ENCODE peak calls at places on chromosomes 11 and 22, in ten cellular contexts. S is caudate nucleus; R is amygdala; Z is type B pancreatic cell; W is AML-193; P is effector CD4-positive, alpha-beta T cell; C is HEK293T; M is neural crest cell; V is GM03348; U is activated T-cell treated with anti-CD3 and anti-CD28 coated beads, Interleukin-2, amount 50 U/mL, for 72 hours. X is an unnamed sample.
A peak's percentile ranks its signal among the peaks of the same experiment; 100 is the strongest.

GRCh38 chr11:101296896-101297295 is 167.3 kb upstream of the PGR start:
- DNase-seq in W (no peak), U (no peak), P (no peak), S (no peak), R (no peak), Z (no peak), M (no peak), V (no peak), C (no peak), X (no peak)

GRCh38 chr22:33895444-33895843 is 24.8 kb downstream of the LARGE1 start:
- DNase-seq in P (no peak), W (no peak), C (no peak), M (no peak), Z (no peak), S (no peak), V (no peak), U (no peak), R (no peak), X (no peak)

GRCh38 chr11:26696330-26696729 is 25.5 kb downstream of the SLC5A12 start:
- DNase-seq in V (no peak), S (no peak), C (no peak), W (no peak), P (no peak), M (no peak), U (no peak), R (no peak), Z (no peak), X (no peak)

GRCh38 chr11:111941963-111942362 is 4.8 kb downstream of the DIXDC1 start:
- DNase-seq in R (no peak), Z (no peak), M (no peak), V (no peak), C (no peak), W (no peak), P (no peak), S (no peak), U (no peak), X (no peak)

GRCh38 chr11:57161351-57161750 is 20.4 kb upstream of the LRRC55 start:
- DNase-seq in U (no peak), S (no peak), P (no peak), V (no peak), C (no peak), R (no peak), Z (no peak), M (no peak), W (no peak), X (no peak)

GRCh38 chr11:12581923-12582322 is 92.3 kb upstream of the TEAD1 start:
- DNase-seq in M (no peak), Z (no peak), U (no peak), W (no peak), S (no peak), V (peak; percentile 62), C (no peak), P (no peak), R (no peak), X (no peak)

GRCh38 chr11:132804258-132804657 is 728.0 kb downstream of the OPCML start:
- DNase-seq in M (no peak), P (no peak), S (no peak), U (no peak), Z (no peak), C (no peak), R (no peak), W (no peak), V (no peak), X (no peak)

GRCh38 chr11:12862761-12863469 is 146.2 kb upstream of the RASSF10 start:
- DNase-seq in S (no peak), Z (no peak), W (no peak), R (peak; percentile 67), U (no peak), P (no peak), M (peak; percentile 47), V (peak; percentile 82), C (peak; percentile 50), X (no peak)

GRCh38 chr11:76801205-76801604 is 18.0 kb downstream of the TSKU start:
- DNase-seq in M (no peak), W (no peak), S (no peak), P (no peak), V (peak; percentile 1), U (no peak), C (no peak), Z (peak; percentile 43), R (no peak), X (no peak)

GRCh38 chr22:45475063-45475747 is 27.5 kb upstream of the FBLN1 start:
- DNase-seq in M (no peak), V (no peak), P (no peak), W (no peak), R (no peak), U (no peak), S (no peak), Z (no peak), C (no peak), X (no peak)

GRCh38 chr11:3340025-3340424 is 38.9 kb downstream of the ZNF195 start:
- DNase-seq in P (no peak), M (no peak), W (no peak), U (no peak), S (no peak), R (no peak), V (peak; percentile 79), C (no peak), Z (no peak), X (no peak)

GRCh38 chr22:19882446-19883381 is 28.0 kb upstream of the GNB1L start:
- DNase-seq in U (no peak), P (no peak), S (no peak), M (no peak), R (no peak), W (no peak), V (no peak), Z (no peak), C (no peak), X (no peak)

GRCh38 chr22:42461511-42461910 is 29.3 kb upstream of the NFAM1 start:
- DNase-seq in P (no peak), V (no peak), S (no peak), M (no peak), C (no peak), Z (no peak), W (no peak), U (no peak), R (no peak), X (no peak)

GRCh38 chr11:85643255-85643654 is 4.5 kb upstream of the TMEM126A start:
- DNase-seq in U (no peak), W (no peak), M (no peak), S (no peak), P (no peak), V (no peak), R (no peak), Z (no peak), C (no peak), X (no peak)

GRCh38 chr22:49398646-49399045 is 429.0 kb downstream of the BRD1 start:
- DNase-seq in W (no peak), P (no peak), C (no peak), Z (peak; percentile 13), R (no peak), S (no peak), U (no peak), M (no peak), V (no peak), X (no peak)

GRCh38 chr11:63667993-63668392 is 3.2 kb downstream of the ATL3 start:
- DNase-seq in Z (no peak), W (no peak), M (no peak), U (no peak), C (no peak), V (peak; percentile 75), R (no peak), P (no peak), S (no peak), X (no peak)

GRCh38 chr11:86218125-86219081 is 26.1 kb upstream of the EED start:
- DNase-seq in V (peak; percentile 87), W (peak; percentile 77), C (peak; percentile 84), R (peak; percentile 32), P (peak; percentile 30), U (peak; percentile 75), M (peak; percentile 67), Z (no peak), S (peak; percentile 5), X (peak; percentile 76)

GRCh38 chr22:36465232-36466021 is 16.0 kb downstream of the TXN2 start:
- DNase-seq in Z (no peak), S (peak; percentile 66), M (no peak), R (no peak), P (no peak), V (peak; percentile 82), W (no peak), U (no peak), C (no peak), X (no peak)

GRCh38 chr22:46458525-46458924 is 78.9 kb downstream of the CELSR1 start:
- DNase-seq in V (no peak), U (no peak), M (no peak), Z (no peak), W (no peak), S (no peak), R (no peak), C (no peak), P (no peak), X (no peak)

GRCh38 chr22:35978889-35979288 is 49.7 kb downstream of the RBFOX2 start:
- DNase-seq in R (no peak), Z (no peak), P (no peak), W (no peak), M (no peak), V (peak; percentile 11), U (no peak), S (no peak), C (no peak), X (no peak)

GRCh38 chr11:119804698-119805097 is 75.7 kb upstream of the NECTIN1 start:
- DNase-seq in M (no peak), V (no peak), S (no peak), R (no peak), W (no peak), Z (no peak), P (no peak), U (no peak), C (no peak), X (no peak)

GRCh38 chr11:13166036-13166435 is 111.6 kb upstream of the BMAL1 start:
- DNase-seq in U (no peak), C (no peak), S (no peak), W (no peak), Z (no peak), M (no peak), V (peak; percentile 9), P (no peak), R (no peak), X (no peak)

GRCh38 chr11:124409906-124410305 is 11.1 kb upstream of the OR8B3 start:
- DNase-seq in V (no peak), S (no peak), Z (no peak), W (no peak), C (no peak), R (no peak), M (no peak), U (no peak), P (no peak), X (no peak)

GRCh38 chr11:128042290-128042751 is 545.0 kb downstream of the ETS1 start:
- DNase-seq in Z (no peak), M (no peak), U (no peak), P (no peak), S (no peak), R (no peak), W (no peak), C (no peak), V (no peak), X (no peak)

GRCh38 chr11:44530413-44531115 is 34.9 kb upstream of the CD82 start:
- DNase-seq in S (no peak), Z (no peak), W (peak; percentile 11), U (peak; percentile 79), P (no peak), M (no peak), V (no peak), C (no peak), R (no peak), X (peak; percentile 16)

GRCh38 chr11:35794850-35795249 is 132.3 kb downstream of the TRIM44 start:
- DNase-seq in R (no peak), V (peak; percentile 50), P (no peak), C (no peak), W (no peak), S (no peak), Z (no peak), U (no peak), M (no peak), X (no peak)

GRCh38 chr11:45394294-45395085 is 108.3 kb upstream of the SYT13 start:
- DNase-seq in V (no peak), P (no peak), S (no peak), C (no peak), W (no peak), Z (no peak), M (no peak), U (no peak), R (no peak), X (no peak)

GRCh38 chr11:35905901-35906661 is 37.8 kb upstream of the LDLRAD3 start:
- DNase-seq in U (no peak), C (no peak), R (no peak), W (no peak), M (no peak), Z (no peak), P (no peak), V (no peak), S (no peak), X (no peak)

X was measured in stimulated activated naive CD8-positive, alpha-beta T cell treated with anti-CD3 and anti-CD28 coated beads, Interleukin-15, Interleukin-2, amounts not matched to agents 100 U/mL and 50 U/mL, for 24 hours.